ENCODE peak calls at places on chromosomes 11 and 22, in seven cellular contexts. C, Y, H, Z, B, M and A are unnamed samples.

GRCh38 chr11:9506489-9507343 is 45.9 kb downstream of the ZNF143 start:
- DNase-seq in H (peak; percentile 67), Z (peak; percentile 74), M (peak; percentile 16), Y (peak; percentile 42), C (peak; percentile 81), B (peak; percentile 81), A (peak; percentile 72)

GRCh38 chr11:36509265-36509664 is 807 bp downstream of the TRAF6 start:
- DNase-seq in Y (no peak), Z (peak; percentile 22), M (no peak), C (peak; percentile 31), B (no peak), H (no peak), A (peak; percentile 7)

GRCh38 chr11:124583827-124584226 is 14.0 kb downstream of the OR8A1 start:
- DNase-seq in H (no peak), B (no peak), Z (no peak), M (peak; percentile 20), Y (no peak), C (no peak), A (no peak)

GRCh38 chr11:8110396-8110795 is 29.4 kb downstream of the TUB start:
- DNase-seq in Z (no peak), C (no peak), H (no peak), Y (no peak), M (no peak), B (no peak), A (no peak)

GRCh38 chr11:68297812-68298658 is 14.4 kb upstream of the LRP5 start:
- DNase-seq in Y (no peak), C (peak; percentile 48), M (no peak), Z (peak; percentile 72), B (peak; percentile 87), H (peak; percentile 49), A (peak; percentile 68)

GRCh38 chr22:47090591-47091240 is 328.3 kb downstream of the TBC1D22A start:
- DNase-seq in H (peak; percentile 72), Y (no peak), B (no peak), Z (peak; percentile 32), C (peak; percentile 60), M (no peak), A (no peak)

GRCh38 chr11:120310875-120311274 is 14.2 kb upstream of the TLCD5 start:
- DNase-seq in Y (no peak), M (peak; percentile 45), C (no peak), Z (no peak), B (no peak), H (no peak), A (no peak)

GRCh38 chr22:36922097-36922608 is 8.7 kb downstream of the CSF2RB start:
- DNase-seq in C (no peak), M (no peak), H (no peak), Z (no peak), Y (no peak), B (no peak), A (no peak)

GRCh38 chr22:49553518-49554295 is 274.0 kb downstream of the BRD1 start:
- DNase-seq in Z (no peak), C (no peak), Y (no peak), B (no peak), M (no peak), H (no peak), A (no peak)

GRCh38 chr22:22071455-22071854 is 88.9 kb upstream of the TOP3B start:
- DNase-seq in C (no peak), Y (no peak), B (no peak), Z (no peak), H (no peak), M (no peak), A (no peak)

GRCh38 chr22:48249721-48250268 is 1487.3 kb downstream of the TBC1D22A start:
- DNase-seq in C (no peak), Z (no peak), B (no peak), M (no peak), Y (no peak), H (no peak), A (no peak)

GRCh38 chr11:77267910-77268309 is 33.6 kb downstream of the GDPD4 start:
- DNase-seq in Z (no peak), M (no peak), B (no peak), H (peak; percentile 64), Y (no peak), C (peak; percentile 97), A (no peak)

GRCh38 chr11:86497310-86497709 is 122.6 kb downstream of the CCDC81 start:
- DNase-seq in Y (peak; percentile 57), C (peak; percentile 67), M (no peak), B (no peak), H (peak; percentile 14), Z (no peak), A (no peak)

GRCh38 chr22:40345801-40346177 is 511 bp upstream of the ADSL start:
- DNase-seq in B (no peak), M (no peak), Y (no peak), H (peak; percentile 21), Z (peak; percentile 60), C (no peak), A (peak; percentile 61)

GRCh38 chr22:19942886-19943664 is 1.5 kb upstream of the TXNRD2 start:
- DNase-seq in C (peak; percentile 94), Z (no peak), Y (peak; percentile 48), B (no peak), M (no peak), H (peak; percentile 87), A (no peak)

GRCh38 chr11:45182902-45183301 is 36.5 kb downstream of the PRDM11 start:
- DNase-seq in H (peak; percentile 14), B (peak; percentile 45), Z (no peak), M (no peak), C (peak; percentile 19), Y (no peak), A (no peak)

GRCh38 chr11:102494216-102494615 is 36.3 kb downstream of the MMP7 start:
- DNase-seq in B (peak; percentile 48), Y (peak; percentile 65), M (no peak), Z (no peak), C (peak; percentile 51), H (peak; percentile 14), A (no peak)

GRCh38 chr22:36730176-36730858 is 26.8 kb upstream of the CACNG2 start:
- DNase-seq in M (no peak), B (no peak), Y (no peak), H (no peak), C (no peak), Z (no peak), A (no peak)

GRCh38 chr11:66970371-66970807 is 4.7 kb upstream of the C11orf86 start:
- DNase-seq in Z (no peak), M (no peak), B (no peak), C (no peak), H (no peak), Y (no peak), A (no peak)

GRCh38 chr11:1233351-1234053 is 10.6 kb downstream of the MUC5B start:
- DNase-seq in H (no peak), B (peak; percentile 54), Y (no peak), C (no peak), Z (no peak), M (no peak), A (no peak)

GRCh38 chr11:103257360-103257759 is 148.1 kb downstream of the DYNC2H1 start:
- DNase-seq in Y (no peak), C (peak; percentile 49), B (no peak), M (no peak), H (no peak), Z (no peak), A (peak; percentile 0)

GRCh38 chr11:109085708-109086373 is 336.1 kb upstream of the C11orf87 start:
- DNase-seq in Z (no peak), M (no peak), H (peak; percentile 67), C (peak; percentile 41), B (no peak), Y (no peak), A (no peak)

GRCh38 chr22:31321421-31321820 is 24.7 kb downstream of the PATZ1 start:
- DNase-seq in B (no peak), Z (no peak), C (no peak), M (no peak), H (no peak), Y (no peak), A (no peak)

GRCh38 chr11:29282088-29282487 is 734.7 kb downstream of the KCNA4 start:
- DNase-seq in M (no peak), C (peak; percentile 99), Z (no peak), Y (no peak), B (peak; percentile 13), H (peak; percentile 79), A (no peak)

GRCh38 chr11:79081441-79082124 is 359.2 kb downstream of the TENM4 start:
- DNase-seq in B (no peak), C (peak; percentile 76), H (no peak), M (no peak), Z (no peak), Y (peak; percentile 70), A (no peak)

GRCh38 chr22:26416670-26417270 is 12.3 kb upstream of the ASPHD2 start:
- DNase-seq in B (peak; percentile 17), Y (no peak), Z (no peak), C (peak; percentile 73), H (peak; percentile 68), M (no peak), A (no peak)

GRCh38 chr11:61917357-61918109 is at the start of gene RAB3IL1:
- DNase-seq in H (peak; percentile 47), B (peak; percentile 42), Y (no peak), Z (no peak), C (no peak), M (no peak), A (no peak)

GRCh38 chr22:33917744-33918406 is 2.4 kb downstream of the LARGE1 start:
- DNase-seq in Z (no peak), Y (no peak), M (no peak), C (peak; percentile 50), H (no peak), B (no peak), A (peak; percentile 52)

GRCh38 chr22:49321477-49322055 is 506.1 kb downstream of the BRD1 start:
- DNase-seq in Y (no peak), M (no peak), Z (no peak), C (no peak), B (no peak), H (no peak), A (no peak)